ENCODE peak calls at places on chromosome X, in seven cellular contexts. M, R, I, C, Z, F and W are unnamed samples.

GRCh38 chrX:56368962-56369361 is 136.8 kb downstream of the KLF8 start:
- DNase-seq in M (no peak), Z (no peak), C (no peak), F (no peak), R (no peak), I (no peak), W (no peak)

GRCh38 chrX:85765651-85766050 is 281.7 kb downstream of the CHM start:
- DNase-seq in R (no peak), Z (no peak), F (no peak), I (no peak), M (no peak), C (no peak), W (no peak)

GRCh38 chrX:149881081-149881711 is at the start of gene MAGEA8:
- DNase-seq in Z (no peak), C (no peak), M (no peak), R (no peak), I (no peak), F (no peak), W (no peak)

GRCh38 chrX:18897611-18898010 is 86.3 kb downstream of the PHKA2 start:
- DNase-seq in I (no peak), F (no peak), Z (no peak), C (no peak), M (no peak), R (no peak), W (no peak)

GRCh38 chrX:46637937-46638336 is 64.4 kb downstream of the CHST7 start:
- DNase-seq in M (no peak), F (peak), Z (no peak), I (no peak), C (no peak), R (peak), W (no peak)

GRCh38 chrX:11899091-11899490 is 141.1 kb downstream of the MSL3 start:
- DNase-seq in Z (no peak), C (peak), I (no peak), M (no peak), R (no peak), F (no peak), W (no peak)

GRCh38 chrX:25069209-25069608 is 53.4 kb upstream of the ARX start:
- DNase-seq in Z (no peak), F (no peak), I (no peak), R (no peak), C (no peak), M (no peak), W (no peak)

GRCh38 chrX:12400218-12400617 is 261.9 kb downstream of the FRMPD4 start:
- DNase-seq in C (no peak), Z (no peak), M (no peak), F (no peak), I (no peak), R (no peak), W (no peak)

GRCh38 chrX:12007881-12008280 is 130.4 kb upstream of the FRMPD4 start:
- DNase-seq in R (peak), C (peak), Z (no peak), I (no peak), M (no peak), F (no peak), W (no peak)

GRCh38 chrX:57270980-57271379 is 15.5 kb upstream of the FAAH2 start:
- DNase-seq in Z (no peak), I (no peak), R (no peak), F (no peak), M (no peak), C (no peak), W (no peak)

GRCh38 chrX:76148011-76148665 is 24.7 kb upstream of the PBDC1 start:
- DNase-seq in F (peak), M (no peak), C (peak), R (peak), I (peak), Z (no peak), W (peak)

GRCh38 chrX:132743086-132743485 is 215.3 kb downstream of the HS6ST2 start:
- DNase-seq in C (no peak), M (no peak), Z (no peak), F (no peak), I (no peak), R (no peak), W (no peak)

GRCh38 chrX:93673869-93674271 is at the start of gene FAM133A:
- DNase-seq in I (peak), Z (no peak), F (no peak), M (no peak), C (peak), R (peak), W (no peak)

GRCh38 chrX:42930951-42931350 is 153.0 kb upstream of the PPP1R2C start:
- DNase-seq in M (no peak), C (no peak), F (no peak), Z (no peak), I (no peak), R (no peak), W (no peak)

GRCh38 chrX:119605739-119606507 is at the start of gene NKRF:
- DNase-seq in Z (peak), R (peak), I (peak), C (no peak), M (peak), F (peak), W (peak)

GRCh38 chrX:151516538-151517187 is 46.8 kb upstream of the PASD1 start:
- DNase-seq in F (no peak), R (no peak), Z (no peak), C (no peak), M (no peak), I (no peak), W (no peak)

GRCh38 chrX:150863191-150863590 is 35.3 kb downstream of the CD99L2 start:
- DNase-seq in M (no peak), C (no peak), F (no peak), Z (no peak), R (no peak), I (no peak), W (no peak)

GRCh38 chrX:33183366-33183765 is 28.0 kb downstream of the DMD start:
- DNase-seq in R (peak), F (no peak), C (peak), I (no peak), Z (peak), M (no peak), W (no peak)

GRCh38 chrX:120334137-120334536 is 22.9 kb upstream of the TMEM255A start:
- DNase-seq in M (no peak), Z (no peak), F (no peak), C (no peak), R (no peak), I (no peak), W (no peak)

GRCh38 chrX:45322382-45322781 is 121.7 kb upstream of the DIPK2B start:
- DNase-seq in F (no peak), R (peak), Z (no peak), M (no peak), I (peak), C (peak), W (peak)

GRCh38 chrX:100863326-100863854 is 10.8 kb downstream of the NOX1 start:
- DNase-seq in R (no peak), M (no peak), I (no peak), C (no peak), Z (no peak), F (no peak), W (no peak)

GRCh38 chrX:107272431-107272921 is 66.1 kb downstream of the DNAAF6 start:
- DNase-seq in I (no peak), M (no peak), R (no peak), C (no peak), F (no peak), Z (no peak), W (no peak)

GRCh38 chrX:29787666-29788065 is 427.7 kb upstream of the MAGEB2 start:
- DNase-seq in M (no peak), Z (no peak), R (peak), I (peak), F (no peak), C (no peak), W (no peak)

GRCh38 chrX:115029869-115030564 is 12.6 kb upstream of the IL13RA2 start:
- DNase-seq in C (peak), R (no peak), F (no peak), Z (no peak), M (no peak), I (peak), W (no peak)

GRCh38 chrX:17592117-17592516 is 145.2 kb upstream of the SCML1 start:
- DNase-seq in F (no peak), C (peak), R (peak), M (no peak), I (peak), Z (no peak), W (no peak)

GRCh38 chrX:124764354-124764753 is 418.0 kb downstream of the SH2D1A start:
- DNase-seq in Z (no peak), I (no peak), F (no peak), C (no peak), M (no peak), R (no peak), W (no peak)

GRCh38 chrX:30653415-30654131 is at the start of gene GK:
- DNase-seq in F (no peak), M (no peak), C (no peak), I (peak), R (peak), Z (peak), W (peak)

GRCh38 chrX:10744011-10744410 is 123.6 kb upstream of the MID1 start:
- DNase-seq in F (no peak), I (no peak), M (no peak), R (no peak), C (no peak), Z (no peak), W (no peak)

GRCh38 chrX:152932144-152932543 is 34.3 kb downstream of the ZNF185 start:
- DNase-seq in C (no peak), Z (no peak), M (no peak), F (no peak), I (no peak), R (no peak), W (no peak)

GRCh38 chrX:16162391-16162790 is 4.9 kb upstream of the MAGEB17 start:
- DNase-seq in I (no peak), Z (no peak), F (no peak), M (no peak), R (no peak), C (no peak), W (no peak)

GRCh38 chrX:41559662-41560061 is 112.5 kb downstream of the NYX start:
- DNase-seq in Z (no peak), R (peak), M (no peak), F (no peak), I (peak), C (peak), W (no peak)

GRCh38 chrX:107842715-107843400 is 17.2 kb downstream of the MID2 start:
- DNase-seq in F (no peak), Z (no peak), R (no peak), C (no peak), I (no peak), M (no peak), W (no peak)

GRCh38 chrX:119067023-119067739 is 5.6 kb upstream of the CT47C1 start:
- DNase-seq in I (peak), M (no peak), R (peak), Z (peak), C (peak), F (no peak), W (peak)

GRCh38 chrX:154735695-154736393 is 15.0 kb downstream of the GAB3 start:
- DNase-seq in M (peak), R (peak), Z (peak), I (peak), C (peak), F (no peak), W (peak)

DNA sequence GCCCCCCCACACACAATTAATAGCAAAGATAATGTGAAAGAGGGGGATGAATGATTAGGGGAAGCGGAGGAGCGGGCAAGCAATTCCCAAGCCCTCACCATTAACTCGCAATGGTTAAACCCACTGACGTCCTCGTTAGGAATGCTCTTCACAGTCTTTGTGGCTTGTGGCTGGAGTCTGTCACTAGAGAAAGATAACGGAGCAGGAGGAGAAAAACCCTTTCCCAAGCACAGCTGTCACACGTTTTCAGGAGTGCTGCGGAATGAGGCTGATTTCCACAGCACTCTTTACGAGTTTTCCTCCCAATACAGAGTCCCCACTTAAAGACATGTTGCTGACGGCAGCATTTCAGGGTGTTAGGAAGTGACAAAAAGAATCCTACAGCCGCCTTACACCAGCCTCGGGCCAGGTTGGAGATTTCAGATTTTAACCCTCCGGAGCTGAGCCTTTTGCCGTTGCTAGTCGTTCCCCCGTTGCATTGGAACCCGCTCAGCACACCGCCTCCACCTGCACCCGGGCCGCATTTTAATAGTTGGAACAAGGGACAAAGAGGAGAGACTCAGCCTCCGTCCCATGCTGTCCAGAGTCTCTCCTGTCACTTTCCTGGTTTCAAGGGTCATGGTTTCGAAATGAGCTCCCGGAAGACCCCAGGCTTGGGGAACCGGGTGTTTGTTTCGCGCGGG is 92.2 kb downstream of the GEMIN8 start:
- DNase-seq in R (peak), M (no peak), I (peak), Z (no peak), F (no peak), C (peak), W (no peak)
- H3K4me3 ChIP-seq in R (peak), M (peak), I (peak), Z (peak), F (peak), C (peak), W (peak)

DNA sequence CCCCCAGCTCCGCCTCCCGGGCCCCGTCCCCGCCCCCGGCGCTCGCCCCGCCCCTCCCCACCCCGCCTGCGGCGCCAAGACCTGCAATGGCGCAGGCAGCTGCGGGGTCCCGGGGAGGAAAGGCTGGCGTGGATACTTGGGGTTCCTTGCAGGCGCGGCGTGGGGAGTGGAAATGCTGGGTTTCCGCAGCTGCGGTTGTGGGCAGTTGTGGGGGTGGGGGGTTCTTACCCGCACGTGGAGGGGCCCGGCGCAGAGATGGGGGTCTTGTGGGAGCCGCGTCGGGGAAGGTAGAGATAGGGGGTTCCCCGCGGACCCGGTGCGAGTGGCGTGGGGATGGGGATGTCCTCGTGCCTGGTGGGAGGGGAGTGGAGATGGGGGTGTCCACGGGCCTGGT is 678 bp upstream of the ASMTL start:
- DNase-seq in C (no peak), I (no peak), M (no peak), Z (peak), R (no peak), F (no peak), W (no peak)
- H3K4me3 ChIP-seq in C (peak), I (peak), M (peak), Z (peak), R (peak), F (peak), W (peak)

DNA sequence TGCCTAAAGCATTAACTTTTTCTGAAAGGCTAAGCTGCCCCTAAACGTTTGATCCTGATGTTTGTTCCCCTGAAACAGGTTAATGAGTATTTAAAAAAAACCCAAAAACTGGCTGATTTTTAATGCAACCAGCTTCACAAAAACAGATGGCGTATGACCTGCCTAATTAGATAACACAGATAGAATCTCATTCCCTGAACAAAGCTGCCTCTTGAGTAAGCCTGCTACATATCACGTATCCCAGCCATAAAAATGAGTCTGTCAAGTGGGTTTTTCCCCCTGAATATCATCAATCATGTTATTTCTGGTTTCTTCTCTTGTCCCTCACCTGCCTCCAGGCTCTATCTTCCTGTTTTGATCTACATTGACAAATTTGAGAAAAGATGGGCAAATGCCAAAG is 154.2 kb upstream of the FAM9B start:
- DNase-seq in R (no peak), C (no peak), I (no peak), M (no peak), Z (no peak), F (no peak), W (no peak)
- H3K4me3 ChIP-seq in R (no peak), C (no peak), I (no peak), M (no peak), Z (no peak), F (no peak), W (no peak)

DNA sequence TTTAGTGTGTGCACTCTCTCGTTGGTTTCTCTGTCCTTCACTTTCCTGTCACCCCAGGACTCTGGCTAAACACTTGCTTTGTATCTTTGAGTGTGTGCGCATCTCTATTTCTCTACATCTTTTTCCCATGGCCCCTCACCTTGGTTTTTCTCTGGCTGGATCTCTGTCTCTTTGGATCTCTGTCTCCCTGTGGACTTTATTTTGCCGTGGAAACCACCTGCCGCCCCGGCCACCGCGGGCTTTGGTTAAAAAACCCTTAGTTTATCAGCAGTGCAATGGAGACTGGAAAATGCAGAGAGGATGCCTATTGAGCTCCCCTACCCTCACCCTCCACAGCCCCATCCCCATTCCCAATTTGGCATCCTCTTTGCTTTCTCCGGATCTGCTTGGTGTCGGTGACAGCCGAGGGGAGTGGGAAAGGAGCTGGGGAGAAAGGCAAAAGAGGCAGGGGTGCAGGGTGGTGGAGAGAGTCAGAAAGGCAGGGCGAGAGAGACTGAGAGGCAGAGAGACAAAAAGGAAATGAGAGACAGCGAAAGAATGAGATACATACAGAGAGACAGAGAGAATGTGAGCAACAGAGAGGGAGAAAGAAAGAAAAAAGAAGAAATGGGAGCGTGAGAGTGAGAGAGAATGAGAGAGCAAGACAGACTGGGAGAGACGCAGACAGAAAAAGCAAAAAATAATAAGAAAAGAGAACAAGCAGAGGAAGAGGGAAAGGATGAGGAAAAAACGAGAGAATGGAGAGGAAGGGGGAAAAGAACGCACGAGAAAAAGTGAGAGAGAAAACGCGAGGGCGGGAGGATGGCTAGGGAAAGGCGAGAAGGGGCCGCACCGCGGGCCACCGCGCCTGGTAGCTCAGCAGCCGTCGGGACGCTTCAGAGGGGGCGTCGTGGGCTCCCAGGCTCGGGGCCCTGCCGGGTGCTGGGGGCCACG is 688 bp downstream of the GPR101 start:
- DNase-seq in I (no peak), M (no peak), F (no peak), Z (no peak), R (no peak), C (no peak), W (no peak)
- H3K4me3 ChIP-seq in I (no peak), M (no peak), F (peak), Z (peak), R (no peak), C (no peak), W (no peak)

DNA sequence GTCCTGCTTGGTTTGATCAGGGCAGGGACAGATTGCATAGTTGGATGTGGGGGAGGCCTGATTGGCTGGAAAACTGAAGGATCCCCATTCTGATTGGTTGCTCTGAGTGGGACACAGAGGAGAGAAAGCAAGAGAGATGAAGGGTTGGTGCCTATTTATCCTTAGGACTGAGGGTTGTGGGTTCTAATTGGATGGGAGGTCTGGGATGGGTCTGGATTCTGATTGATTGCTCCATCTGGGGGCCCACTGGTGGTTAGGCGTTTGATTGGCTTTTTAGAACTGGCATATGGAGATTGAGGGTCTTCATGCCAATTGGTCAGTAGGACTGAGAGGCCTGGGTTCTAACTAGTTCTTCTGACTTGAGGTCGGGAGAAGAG is 644 bp upstream of the EBP start:
- DNase-seq in M (no peak), R (no peak), F (no peak), C (no peak), Z (no peak), I (no peak), W (no peak)
- H3K4me3 ChIP-seq in M (peak), R (peak), F (peak), C (no peak), Z (no peak), I (peak), W (peak)